ENCODE peak calls at places on chromosome 1, in four cellular contexts. M is hepatocyte, Q is OCI-LY7, K is dorsolateral prefrontal cortex. J is an unnamed sample.

GRCh38 chr1:26418865-26419349 is 8.3 kb downstream of the LIN28A start:
- DNase-seq in Q (no peak), K (no peak), M (peak), J (peak)

GRCh38 chr1:27318596-27318995 is 3.4 kb upstream of the TMEM222 start:
- DNase-seq in Q (no peak), K (no peak), M (no peak), J (no peak)

GRCh38 chr1:46522184-46522968 is 29.1 kb downstream of the KNCN start:
- DNase-seq in K (peak), M (peak), Q (no peak), J (no peak)

GRCh38 chr1:159798893-159799292 is 3.3 kb upstream of the FCRL6 start:
- DNase-seq in M (peak), K (no peak), Q (peak), J (peak)

GRCh38 chr1:4778056-4778455 is 123.6 kb downstream of the AJAP1 start:
- DNase-seq in M (peak), Q (peak), K (peak), J (peak)

GRCh38 chr1:99004270-99005141 is at the start of gene PLPPR5:
- DNase-seq in K (peak), Q (no peak), M (peak), J (peak)

GRCh38 chr1:119623651-119624050 is 24.4 kb downstream of the ZNF697 start:
- DNase-seq in K (no peak), Q (no peak), M (no peak), J (peak)

GRCh38 chr1:90879281-90879680 is 142.6 kb downstream of the ZNF644 start:
- DNase-seq in Q (peak), M (no peak), K (no peak), J (peak)

GRCh38 chr1:156838972-156839371 is 19.9 kb downstream of the INSRR start:
- DNase-seq in Q (peak), K (no peak), M (peak), J (peak)

GRCh38 chr1:58670200-58670599 is 29.7 kb downstream of the MYSM1 start:
- DNase-seq in K (no peak), Q (no peak), M (no peak), J (no peak)

GRCh38 chr1:245800901-245801605 is 646.3 kb downstream of the KIF26B start:
- DNase-seq in K (no peak), M (peak), Q (no peak), J (no peak)

GRCh38 chr1:107788189-107788588 is 176.8 kb downstream of the VAV3 start:
- DNase-seq in M (no peak), Q (no peak), K (no peak), J (no peak)

GRCh38 chr1:106675558-106675957 is 380.9 kb upstream of the PRMT6 start:
- DNase-seq in Q (no peak), K (no peak), M (no peak), J (no peak)

GRCh38 chr1:100461222-100461621 is 76.7 kb upstream of the GPR88 start:
- DNase-seq in K (no peak), M (no peak), Q (no peak), J (no peak)

GRCh38 chr1:167697667-167698141 is 24.1 kb upstream of the MPZL1 start:
- DNase-seq in M (no peak), K (peak), Q (no peak), J (no peak)

GRCh38 chr1:225567789-225568188 is 85.1 kb downstream of the ENAH start:
- DNase-seq in K (no peak), Q (peak), M (no peak), J (peak)

GRCh38 chr1:41003127-41003639 is 18.3 kb downstream of the SLFNL1 start:
- DNase-seq in Q (no peak), K (no peak), M (no peak), J (no peak)

GRCh38 chr1:57874426-57874825 is 450.6 kb upstream of the DAB1 start:
- DNase-seq in Q (no peak), M (peak), K (no peak), J (no peak)

GRCh38 chr1:154906621-154907081 is 29.9 kb downstream of the PMVK start:
- DNase-seq in M (no peak), K (no peak), Q (no peak), J (no peak)

DNA sequence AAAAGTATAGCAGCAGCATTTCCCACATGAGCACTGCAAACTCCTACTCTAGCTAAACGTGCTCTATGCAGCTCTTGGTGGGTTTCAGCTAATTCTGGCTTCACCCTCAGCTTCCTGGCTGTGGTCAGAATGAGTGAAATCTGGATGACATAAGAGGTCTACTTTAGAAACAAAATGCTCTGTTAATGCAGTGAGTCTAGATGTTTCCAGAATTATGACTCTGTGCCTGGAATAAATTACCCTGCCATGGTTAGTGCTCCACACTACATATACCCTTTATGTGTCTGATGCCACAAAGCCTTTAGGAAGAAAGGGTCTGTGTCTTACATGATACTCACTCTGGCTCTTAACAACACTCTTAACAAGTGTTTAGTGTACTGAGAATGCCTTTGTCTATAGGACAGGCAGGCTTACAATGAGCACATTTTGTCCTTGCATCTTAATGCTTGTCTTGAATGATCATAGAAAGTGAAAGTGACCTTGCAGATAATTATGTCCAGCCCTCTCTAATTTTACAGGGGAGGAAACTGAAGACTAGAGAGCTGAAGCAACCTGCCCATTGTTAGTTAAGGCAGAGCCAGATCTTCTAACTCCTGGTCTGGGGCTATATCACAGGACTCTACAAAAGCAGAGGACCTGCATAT is 9.2 kb downstream of the S100A10 start:
- DNase-seq in Q (no peak), M (no peak), K (no peak), J (no peak)
- H3K27ac ChIP-seq in Q (no peak), M (peak), K (no peak), J (no peak)

DNA sequence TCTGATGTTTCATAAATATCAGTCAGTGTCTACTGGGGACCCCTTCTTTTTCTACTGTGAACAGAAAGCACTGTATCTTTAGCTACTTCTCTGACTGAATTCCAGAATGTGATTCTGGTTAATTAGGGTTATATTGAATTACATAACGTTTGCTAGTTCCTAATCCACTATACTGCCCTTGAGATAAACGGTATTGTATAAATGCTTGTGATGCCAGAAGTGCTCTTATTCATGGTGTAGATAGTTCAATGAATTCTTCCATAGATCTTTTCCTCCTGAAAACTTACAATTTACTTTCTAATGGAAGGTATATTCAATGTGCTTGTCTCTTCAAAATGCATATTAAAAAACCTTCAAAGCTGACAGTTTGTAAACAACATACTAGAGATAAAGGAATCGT is 131.2 kb downstream of the KCNK1 start:
- DNase-seq in Q (no peak), M (no peak), K (no peak), J (no peak)
- H3K4me3 ChIP-seq in Q (no peak), M (no peak), K (no peak), J (no peak)

DNA sequence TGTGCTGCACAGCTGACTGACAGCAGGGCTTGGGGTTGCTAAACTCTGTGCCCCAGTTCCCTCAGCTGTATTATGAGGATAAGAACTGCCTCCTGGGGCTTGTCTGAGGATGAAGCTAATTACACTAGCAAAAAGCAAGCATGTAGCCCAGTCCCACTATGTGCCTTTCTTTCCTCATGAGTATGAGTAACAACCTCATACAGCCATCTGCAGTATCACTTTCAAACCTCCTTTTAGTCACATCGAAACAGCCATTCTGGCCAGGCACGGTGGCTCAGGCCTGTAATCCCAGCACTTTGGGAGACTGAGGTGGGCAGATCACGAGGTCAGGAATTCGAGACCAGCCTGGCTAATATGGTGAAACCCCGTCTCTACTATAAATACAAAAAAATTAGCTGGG is 66.3 kb downstream of the COQ8A start:
- DNase-seq in M (no peak), Q (no peak), K (no peak), J (no peak)
- H3K27ac ChIP-seq in M (no peak), Q (no peak), K (no peak), J (no peak)

GRCh38 chr1:33519240-33519884 is 46.9 kb downstream of the ZSCAN20 start:
- DNase-seq in K (no peak), M (no peak), Q (no peak), J (no peak)

GRCh38 chr1:33516428-33516827 is 44.0 kb downstream of the ZSCAN20 start:
- DNase-seq in Q (no peak), M (no peak), K (no peak), J (no peak)

GRCh38 chr1:33515607-33516006 is 43.2 kb downstream of the ZSCAN20 start:
- DNase-seq in K (no peak), Q (no peak), M (no peak), J (no peak)

GRCh38 chr1:33516891-33517550 is 44.6 kb downstream of the ZSCAN20 start:
- DNase-seq in K (no peak), M (no peak), Q (no peak), J (no peak)

GRCh38 chr1:33517596-33518250 is 45.3 kb downstream of the ZSCAN20 start:
- DNase-seq in Q (no peak), K (peak), M (no peak), J (no peak)
- H3K4me3 ChIP-seq in Q (no peak), K (no peak), M (no peak), J (no peak)

DNA sequence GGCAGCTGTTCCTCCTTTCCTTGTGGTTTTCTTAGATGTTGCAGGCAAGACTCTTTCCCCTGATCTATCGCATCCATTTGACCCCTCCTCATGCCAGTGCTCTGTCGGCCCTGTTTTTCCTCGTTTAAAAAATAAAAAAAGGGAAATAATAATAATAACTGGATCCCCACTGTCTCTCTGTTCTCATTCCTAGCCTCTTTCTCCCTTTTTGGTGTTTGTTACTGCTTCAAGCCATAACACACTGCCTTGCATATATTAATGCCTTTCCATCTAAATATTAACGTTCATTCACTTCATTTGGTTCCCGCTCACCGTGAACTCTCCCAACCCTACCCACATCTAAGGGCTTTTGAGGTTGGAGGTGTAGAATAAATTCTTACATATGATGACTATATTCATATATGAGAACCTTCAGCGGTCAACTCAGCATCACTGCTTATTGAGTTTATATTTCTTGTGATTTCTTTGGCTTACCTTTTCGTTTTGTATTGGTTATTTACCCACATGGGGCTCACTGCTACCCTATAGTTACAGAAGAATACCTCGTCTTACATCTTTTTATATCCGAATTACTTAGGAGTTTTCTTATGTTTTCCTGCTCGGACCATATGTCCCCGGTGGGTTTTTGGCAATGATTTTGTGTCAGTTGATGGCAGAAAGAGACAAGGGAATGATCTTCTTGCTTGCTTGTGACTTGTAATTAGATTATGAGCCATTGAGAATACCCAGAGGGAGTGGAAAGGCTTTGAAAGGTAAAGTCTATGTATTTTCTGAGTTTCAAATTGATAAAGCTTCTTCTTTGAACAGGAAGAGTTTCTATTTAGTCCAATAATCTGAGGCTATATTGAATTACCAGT is 805 bp downstream of the ATG4C start:
- DNase-seq in K (no peak), M (no peak), Q (peak), J (no peak)
- H3K27ac ChIP-seq in K (peak), M (peak), Q (peak), J (peak)

GRCh38 chr1:52365091-52365745 is 787 bp downstream of the CC2D1B start:
- DNase-seq in K (peak), Q (peak), M (peak), J (peak)

GRCh38 chr1:52366517-52366827 is 467 bp upstream of the CC2D1B start:
- DNase-seq in M (no peak), K (no peak), Q (no peak), J (no peak)

GRCh38 chr1:52367272-52367671 is 1.3 kb upstream of the CC2D1B start:
- DNase-seq in Q (no peak), K (no peak), M (no peak), J (no peak)

GRCh38 chr1:52365746-52366516 is at the start of gene CC2D1B:
- DNase-seq in Q (peak), M (peak), K (peak), J (peak)

GRCh38 chr1:52368383-52369172 is 2.6 kb upstream of the CC2D1B start:
- DNase-seq in K (peak), Q (no peak), M (peak), J (peak)
- H3K4me3 ChIP-seq in K (peak), Q (no peak), M (peak), J (peak)

GRCh38 chr1:202590975-202591411 is 119.3 kb downstream of the SYT2 start:
- DNase-seq in M (no peak), Q (no peak), K (no peak), J (no peak)
- H3K27ac ChIP-seq in M (no peak), Q (no peak), K (no peak), J (no peak)